ENCODE peak calls at places on chromosome 20, in five cellular contexts. N is H9, K is neuronal stem cell, C is IMR-90, A is H1. X is an unnamed sample.

GRCh38 chr20:24423794-24424307 is 45.6 kb upstream of the SYNDIG1 start:
- DNase-seq in C (no peak), N (no peak), K (no peak), A (no peak), X (no peak)

GRCh38 chr20:50919567-50919966 is 11.7 kb downstream of the ADNP start:
- DNase-seq in C (peak), N (no peak), K (no peak), A (no peak), X (peak)

GRCh38 chr20:41664584-41664983 is 46.4 kb upstream of the CHD6 start:
- DNase-seq in A (no peak), C (peak), N (no peak), K (no peak), X (peak)

GRCh38 chr20:15847415-15847814 is 725.8 kb downstream of the KIF16B start:
- DNase-seq in A (no peak), N (no peak), C (no peak), K (no peak), X (no peak)

GRCh38 chr20:32333988-32334885 is 23.9 kb upstream of the ASXL1 start:
- DNase-seq in K (no peak), C (no peak), A (no peak), N (no peak), X (no peak)

GRCh38 chr20:45307076-45307645 is 521 bp downstream of the RBPJL start:
- DNase-seq in K (no peak), C (no peak), N (peak), A (no peak), X (no peak)

GRCh38 chr20:24768226-24768625 is 180.8 kb upstream of the CST7 start:
- DNase-seq in K (no peak), C (no peak), N (peak), A (no peak), X (no peak)

GRCh38 chr20:61308171-61308795 is 56.2 kb downstream of the CDH4 start:
- DNase-seq in N (no peak), C (no peak), A (no peak), K (no peak), X (no peak)

GRCh38 chr20:46767127-46767761 is 57.8 kb downstream of the SLC2A10 start:
- DNase-seq in N (peak), C (peak), A (no peak), K (peak), X (peak)

GRCh38 chr20:9375221-9375681 is 139.1 kb upstream of the LAMP5 start:
- DNase-seq in C (peak), K (no peak), A (no peak), N (no peak), X (peak)

GRCh38 chr20:43945391-43946205 is 30.9 kb downstream of the TOX2 start:
- DNase-seq in N (no peak), C (no peak), A (no peak), K (no peak), X (no peak)

GRCh38 chr20:51462566-51463276 is 79.8 kb downstream of the NFATC2 start:
- DNase-seq in A (no peak), K (no peak), C (peak), N (no peak), X (peak)

GRCh38 chr20:24392612-24393011 is 76.8 kb upstream of the SYNDIG1 start:
- DNase-seq in A (no peak), C (no peak), N (peak), K (no peak), X (no peak)

GRCh38 chr20:40233401-40233800 is 455.6 kb downstream of the MAFB start:
- DNase-seq in N (no peak), C (no peak), K (no peak), A (no peak), X (peak)

GRCh38 chr20:3248167-3248992 is 9.4 kb upstream of the SLC4A11 start:
- DNase-seq in K (peak), A (no peak), N (peak), C (no peak), X (peak)

GRCh38 chr20:50224553-50225255 is 34.1 kb downstream of the CEBPB start:
- DNase-seq in A (no peak), N (no peak), K (no peak), C (peak), X (peak)

GRCh38 chr20:61628901-61629300 is 376.8 kb downstream of the CDH4 start:
- DNase-seq in K (no peak), A (no peak), N (no peak), C (no peak), X (no peak)

GRCh38 chr20:3218307-3218988 is 9.2 kb downstream of the ITPA start:
- DNase-seq in N (peak), K (peak), C (no peak), A (no peak), X (peak)

GRCh38 chr20:51452091-51452613 is 90.4 kb downstream of the NFATC2 start:
- DNase-seq in N (no peak), C (no peak), K (no peak), A (no peak), X (no peak)

GRCh38 chr20:1844723-1845523 is 50.3 kb upstream of the SIRPA start:
- DNase-seq in N (no peak), K (no peak), A (no peak), C (peak), X (peak)

GRCh38 chr20:16399801-16400200 is 173.4 kb downstream of the KIF16B start:
- DNase-seq in C (no peak), K (no peak), N (no peak), A (no peak), X (no peak)

DNA sequence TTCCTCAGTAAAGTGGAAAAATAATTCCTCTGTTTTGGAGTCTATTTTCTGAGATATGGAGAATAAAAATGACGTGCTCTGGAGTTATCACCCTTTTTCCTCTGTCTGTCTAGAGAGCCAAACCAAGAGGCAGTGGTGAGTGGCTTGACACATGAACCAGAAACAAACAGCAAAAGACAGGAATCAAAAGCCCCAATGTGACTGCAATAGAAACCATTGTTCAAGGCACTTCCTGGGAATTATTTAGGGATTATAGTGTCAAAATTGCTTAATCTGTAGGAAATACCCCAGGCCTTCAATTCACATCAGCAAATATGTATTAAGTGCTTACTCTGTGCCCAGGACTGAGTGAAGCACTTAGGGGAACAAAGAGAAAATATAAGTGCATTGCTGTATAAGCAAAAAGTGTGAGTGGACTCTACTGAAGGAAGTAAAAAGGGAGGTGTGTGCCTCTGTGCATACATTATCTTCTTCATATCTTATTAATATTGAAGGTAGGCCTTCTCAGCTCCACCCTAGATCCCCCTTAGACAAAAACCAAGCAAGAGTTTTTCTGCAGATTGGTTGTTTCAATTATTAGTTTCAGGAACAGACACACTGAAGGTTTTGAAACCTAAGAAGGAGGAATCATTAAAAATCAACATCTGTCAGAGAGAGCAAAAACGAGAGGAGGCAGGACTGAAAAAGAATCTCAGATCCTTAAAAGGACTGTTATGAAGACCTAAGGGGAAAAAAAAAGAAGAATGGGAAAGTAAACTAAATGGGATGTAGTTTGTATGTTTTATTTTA is 560.6 kb upstream of the JAG1 start:
- DNase-seq in C (peak), N (no peak), K (no peak), A (no peak), X (peak)
- H2BK15ac ChIP-seq in C (peak), N (no peak), K (no peak), A (no peak), X (no peak)

GRCh38 chr20:62642666-62643520 is 590 bp downstream of the SLCO4A1 start:
- DNase-seq in K (no peak), N (peak), C (peak), A (no peak), X (no peak)
- H2AFZ ChIP-seq in K (peak), N (no peak), C (peak), A (no peak), X (no peak)

GRCh38 chr20:36571564-36572504 is 1.6 kb upstream of the TGIF2 start:
- DNase-seq in C (no peak), A (peak), N (peak), K (no peak), X (peak)
- H2BK15ac ChIP-seq in C (no peak), A (no peak), N (no peak), K (peak), X (peak)

GRCh38 chr20:39108746-39109145 is 146.6 kb downstream of the DHX35 start:
- DNase-seq in A (no peak), K (no peak), C (peak), N (no peak), X (no peak)

GRCh38 chr20:39111359-39112195 is 149.4 kb downstream of the DHX35 start:
- DNase-seq in A (no peak), K (no peak), C (no peak), N (no peak), X (no peak)

GRCh38 chr20:39109933-39110818 is 148.0 kb downstream of the DHX35 start:
- DNase-seq in A (no peak), N (peak), C (no peak), K (no peak), X (no peak)

GRCh38 chr20:39110819-39111136 is 148.6 kb downstream of the DHX35 start:
- DNase-seq in A (no peak), C (no peak), K (no peak), N (no peak), X (no peak)

DNA sequence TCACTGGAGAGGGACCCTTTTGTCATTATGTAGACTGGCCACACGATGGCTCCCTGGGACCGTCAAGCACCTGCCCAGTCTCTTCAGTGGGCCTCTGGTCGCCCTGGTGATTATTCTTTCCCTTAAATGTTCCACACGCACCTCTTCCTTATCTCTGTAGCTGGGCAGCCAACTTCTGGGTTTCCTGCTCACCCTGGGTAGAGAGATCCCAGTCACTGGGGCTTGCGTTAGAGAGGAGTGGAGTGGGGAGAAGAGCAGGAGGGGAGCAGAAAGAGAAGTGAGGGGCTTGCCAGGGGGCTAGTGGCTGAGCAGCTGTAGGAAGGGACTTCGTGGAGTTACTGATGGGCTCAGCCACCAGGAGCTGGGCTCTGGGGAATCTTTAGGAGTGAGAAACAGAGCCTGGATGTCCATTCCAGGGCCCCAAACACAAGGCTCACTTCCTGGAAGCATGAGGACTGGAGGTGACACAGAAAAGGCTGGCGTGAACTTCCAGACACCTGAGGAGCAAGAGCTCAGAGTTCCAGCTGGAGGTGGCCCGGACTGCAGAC is 150.1 kb downstream of the DHX35 start:
- DNase-seq in N (peak), K (peak), A (peak), C (peak), X (peak)
- H2AFZ ChIP-seq in N (no peak), K (peak), A (peak), C (peak), X (no peak)

DNA sequence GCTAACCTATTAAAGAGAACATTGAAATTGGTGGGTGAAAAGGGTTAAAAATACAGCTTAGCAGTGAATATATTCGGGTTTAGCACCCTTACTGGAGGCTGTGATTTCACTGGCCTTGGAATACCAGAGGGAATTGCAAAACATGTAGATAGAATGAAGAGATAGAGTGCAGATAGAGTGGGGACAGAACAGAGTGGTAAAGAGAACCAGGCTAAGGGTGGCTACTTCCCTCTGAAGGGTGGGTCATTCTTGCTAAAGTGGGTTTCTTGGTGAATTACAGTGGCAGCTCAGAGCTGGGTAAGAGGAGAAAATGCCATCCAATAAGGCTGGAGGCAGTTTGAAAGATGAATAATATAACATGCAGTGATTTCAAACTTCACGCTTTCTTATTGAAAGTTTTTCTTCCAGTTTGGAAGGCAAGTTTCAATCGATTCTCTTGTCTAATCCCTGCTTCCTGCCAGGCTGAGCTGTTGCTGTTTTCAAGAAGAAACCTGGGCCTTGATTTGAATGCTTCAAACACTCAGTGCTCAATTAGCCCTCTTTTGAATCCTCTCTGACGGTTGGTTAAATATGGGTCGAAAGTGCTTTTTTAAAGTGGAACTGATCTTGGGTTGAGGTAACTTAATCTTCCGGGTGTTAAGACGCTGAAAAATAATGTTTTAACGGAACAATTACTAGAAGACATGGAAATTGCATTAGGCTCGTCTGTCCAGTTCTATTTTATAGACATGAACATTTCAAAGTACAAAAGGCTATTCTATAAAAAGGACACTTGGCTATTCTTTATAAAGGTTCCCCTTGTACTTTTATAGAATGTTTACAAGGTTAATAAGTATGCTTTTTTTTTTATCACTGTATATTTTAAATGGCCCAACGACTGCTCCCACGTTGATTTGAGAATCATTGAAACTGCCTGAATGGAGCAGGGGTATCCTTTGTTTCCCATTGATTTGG is 203.3 kb downstream of the BCAS1 start:
- DNase-seq in N (no peak), C (no peak), A (no peak), K (no peak), X (peak)
- H2BK15ac ChIP-seq in N (no peak), C (peak), A (no peak), K (no peak), X (no peak)

DNA sequence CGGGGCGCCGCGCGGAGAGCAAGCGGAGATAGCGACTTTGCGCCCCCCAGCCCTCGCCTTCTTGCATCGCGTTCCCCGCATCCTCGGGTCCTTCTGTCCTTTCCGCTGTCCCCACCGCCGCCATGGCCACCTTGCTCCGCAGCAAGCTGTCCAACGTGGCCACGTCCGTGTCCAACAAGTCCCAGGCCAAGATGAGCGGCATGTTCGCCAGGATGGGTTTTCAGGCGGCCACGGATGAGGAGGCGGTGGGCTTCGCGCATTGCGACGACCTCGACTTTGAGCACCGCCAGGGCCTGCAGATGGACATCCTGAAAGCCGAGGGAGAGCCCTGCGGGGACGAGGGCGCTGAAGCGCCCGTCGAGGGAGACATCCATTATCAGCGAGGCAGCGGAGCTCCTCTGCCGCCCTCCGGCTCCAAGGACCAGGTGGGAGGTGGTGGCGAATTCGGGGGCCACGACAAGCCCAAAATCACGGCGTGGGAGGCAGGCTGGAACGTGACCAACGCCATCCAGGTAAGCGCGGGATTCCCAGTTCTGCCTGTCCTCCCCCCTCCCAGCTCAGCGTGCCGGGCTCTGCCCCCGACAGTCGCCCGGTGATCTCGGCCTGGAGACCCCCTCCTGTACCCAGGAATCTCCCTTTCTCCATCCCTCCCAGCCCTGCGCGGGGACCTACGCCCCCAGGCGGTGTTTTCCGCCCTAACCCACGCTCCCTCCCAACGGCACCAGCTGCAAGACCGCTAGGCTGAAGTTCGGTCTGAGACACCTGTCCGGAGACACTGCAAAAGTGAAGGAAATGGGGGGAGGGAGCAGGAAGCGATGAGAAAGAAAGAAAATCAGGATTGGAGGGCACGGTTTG is 544 bp downstream of the SLC32A1 start:
- DNase-seq in N (peak), C (no peak), A (no peak), K (no peak), X (no peak)
- H2AFZ ChIP-seq in N (no peak), C (no peak), A (peak), K (peak), X (no peak)

X was measured in mesenchymal stem cell.